ENCODE peak calls at places on chromosomes 3 and 15, in six cellular contexts. L, K, O, G, U and Y are unnamed samples.

GRCh38 chr3:42831321-42831713 is 22.1 kb downstream of the ACKR2 start:
- DNase-seq in G (peak; percentile 24), O (peak; percentile 66), K (peak; percentile 56), U (peak; percentile 43), L (peak; percentile 20), Y (peak; percentile 75)

GRCh38 chr3:55484191-55484644 is 2.9 kb downstream of the WNT5A start:
- DNase-seq in G (no peak), K (no peak), L (no peak), U (no peak), O (no peak), Y (no peak)

GRCh38 chr3:8536106-8537052 is 34.8 kb downstream of the LMCD1 start:
- DNase-seq in G (no peak), O (no peak), U (peak; percentile 94), K (no peak), L (peak; percentile 55), Y (no peak)

GRCh38 chr3:28853830-28854229 is 427.0 kb upstream of the RBMS3 start:
- DNase-seq in K (no peak), G (no peak), U (peak; percentile 14), L (no peak), O (no peak), Y (no peak)

GRCh38 chr15:68315495-68316007 is 38.0 kb downstream of the FEM1B start:
- DNase-seq in L (no peak), G (no peak), K (peak; percentile 8), O (peak; percentile 16), U (no peak), Y (no peak)

GRCh38 chr15:89778861-89779260 is 2.7 kb downstream of the MESP2 start:
- DNase-seq in K (no peak), U (no peak), G (no peak), O (no peak), L (no peak), Y (no peak)

GRCh38 chr3:145798691-145799550 is 362.1 kb downstream of the PLOD2 start:
- DNase-seq in U (peak; percentile 2), K (no peak), G (no peak), O (no peak), L (no peak), Y (no peak)

GRCh38 chr3:53680026-53680425 is 166.2 kb downstream of the CHDH start:
- DNase-seq in U (no peak), G (no peak), O (no peak), K (no peak), L (no peak), Y (no peak)

GRCh38 chr3:46733026-46733800 is 15.5 kb upstream of the PRSS50 start:
- DNase-seq in L (peak; percentile 6), O (no peak), K (no peak), G (no peak), U (peak; percentile 27), Y (no peak)

GRCh38 chr3:165619077-165619476 is 218.1 kb downstream of the BCHE start:
- DNase-seq in L (no peak), U (no peak), K (no peak), G (no peak), O (no peak), Y (no peak)

GRCh38 chr3:165624761-165625160 is 212.5 kb downstream of the BCHE start:
- DNase-seq in K (no peak), L (no peak), O (no peak), U (peak; percentile 10), G (no peak), Y (no peak)

GRCh38 chr3:165617134-165617533 is 220.1 kb downstream of the BCHE start:
- DNase-seq in U (no peak), L (no peak), O (no peak), K (no peak), G (no peak), Y (no peak)

DNA sequence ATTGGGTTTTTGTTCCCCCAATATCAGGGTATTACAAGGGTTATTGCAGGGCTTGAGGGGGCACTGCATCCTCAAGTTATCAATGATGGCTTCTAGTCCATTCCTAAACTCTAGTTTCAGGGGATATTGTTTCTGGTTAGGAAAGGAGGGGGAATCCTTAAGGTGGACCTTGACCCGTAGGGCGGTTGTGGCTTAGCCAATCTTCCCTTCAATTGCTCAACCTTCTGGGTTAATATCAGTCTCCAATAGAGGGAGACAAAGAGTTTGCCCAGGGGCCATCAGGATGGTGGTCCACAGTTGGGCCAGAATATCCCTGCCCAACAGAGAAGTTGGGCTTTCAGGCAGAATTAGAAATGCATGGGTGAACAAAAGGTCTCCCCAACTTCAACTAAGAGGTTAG is 214.9 kb downstream of the BCHE start:
- DNase-seq in U (no peak), L (no peak), K (no peak), O (no peak), G (no peak), Y (no peak)
- TF ChIP-seq CTCF in U (no peak), L (no peak), K (no peak), O (no peak), G (no peak), Y (no peak)

DNA sequence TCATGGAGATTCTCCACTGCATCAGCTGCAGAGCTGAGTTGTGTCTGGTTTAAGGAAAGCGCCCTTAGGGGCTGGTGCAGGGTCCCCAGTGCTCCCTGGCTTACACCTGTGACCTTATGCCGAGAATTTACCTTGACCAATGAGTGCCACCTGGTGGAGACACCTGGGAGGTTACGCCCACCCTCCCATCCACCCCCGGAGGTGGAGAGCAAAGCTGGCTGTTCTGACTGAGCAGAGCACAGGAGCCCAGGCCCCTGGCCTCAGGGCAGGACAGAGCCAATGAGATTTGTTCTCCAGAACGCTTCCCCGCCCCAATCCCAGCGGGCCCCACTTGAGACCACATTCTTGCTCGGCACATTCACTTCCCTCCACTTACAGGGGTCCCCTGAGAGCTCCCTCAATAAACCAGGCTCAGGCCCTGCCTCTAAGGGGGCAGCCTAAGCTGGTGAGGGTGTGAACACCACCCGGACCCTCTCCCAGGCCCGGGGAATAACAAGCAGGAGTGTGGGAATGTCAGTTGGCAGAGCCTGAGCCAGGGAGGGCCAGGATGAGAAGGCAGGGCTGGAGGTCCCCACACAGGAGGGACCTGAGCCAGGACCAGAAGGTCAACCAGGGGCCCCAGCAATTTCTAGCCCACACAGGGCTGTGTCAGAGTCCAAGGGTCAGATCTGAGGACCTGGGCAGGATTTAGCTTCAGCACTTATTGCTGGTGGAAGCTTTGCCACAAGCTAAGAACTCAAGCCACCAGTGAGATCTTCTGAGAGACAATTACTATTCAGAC is 117.1 kb downstream of the TPRA1 start:
- DNase-seq in O (no peak), K (no peak), U (no peak), G (no peak), L (no peak), Y (no peak)
- TF ChIP-seq CTCF in O (no peak), K (no peak), U (no peak), G (peak; percentile 15), L (no peak), Y (peak; percentile 58)

DNA sequence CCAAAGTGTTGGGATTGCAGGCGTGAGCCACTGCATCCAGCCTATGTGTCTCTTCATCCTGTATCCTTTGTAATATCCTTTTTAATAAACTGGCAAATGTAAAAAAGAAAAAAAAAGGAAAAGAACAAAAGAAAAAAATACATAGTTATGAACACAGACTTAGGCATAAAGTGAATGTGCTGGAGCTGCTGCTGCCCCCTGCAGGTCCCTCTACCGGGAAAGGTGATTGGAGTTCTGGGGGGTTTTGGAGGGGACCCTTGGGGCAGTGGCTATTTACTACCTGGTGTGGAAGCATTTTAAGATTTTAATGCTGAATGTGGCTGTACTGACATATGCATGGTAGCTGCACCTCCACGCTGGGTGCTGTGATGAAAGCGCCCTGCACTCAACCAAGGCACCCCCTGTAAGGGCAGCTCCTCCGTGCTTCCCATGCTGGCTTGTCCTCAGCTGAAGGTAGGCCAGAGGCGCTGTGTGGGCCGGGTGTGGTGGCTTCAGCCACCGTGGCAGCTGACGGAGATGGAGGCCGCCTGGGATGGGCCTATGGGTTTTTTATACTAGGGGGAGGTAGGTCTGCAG is 49.9 kb downstream of the RPLP1 start:
- DNase-seq in G (no peak), O (no peak), K (no peak), L (no peak), U (no peak), Y (no peak)
- TF ChIP-seq CTCF in G (peak; percentile 33), O (no peak), K (no peak), L (peak; percentile 19), U (peak; percentile 17), Y (peak; percentile 25)

GRCh38 chr3:148408667-148409066 is 289.0 kb upstream of the AGTR1 start:
- DNase-seq in L (no peak), G (no peak), O (no peak), U (no peak), K (no peak), Y (no peak)
- TF ChIP-seq CTCF in L (no peak), G (no peak), O (no peak), U (no peak), K (no peak), Y (no peak)

GRCh38 chr3:141575879-141576743 is 89.3 kb downstream of the RASA2 start:
- DNase-seq in G (no peak), L (no peak), O (no peak), U (peak; percentile 25), K (no peak), Y (no peak)
- TF ChIP-seq CTCF in G (peak; percentile 22), L (peak; percentile 47), O (no peak), U (peak; percentile 69), K (no peak), Y (peak; percentile 69)

GRCh38 chr3:135078283-135078682 is 283.2 kb downstream of the EPHB1 start:
- DNase-seq in U (no peak), O (no peak), G (no peak), K (no peak), L (no peak), Y (no peak)
- TF ChIP-seq CTCF in U (no peak), O (no peak), G (no peak), K (no peak), L (no peak), Y (no peak)

DNA sequence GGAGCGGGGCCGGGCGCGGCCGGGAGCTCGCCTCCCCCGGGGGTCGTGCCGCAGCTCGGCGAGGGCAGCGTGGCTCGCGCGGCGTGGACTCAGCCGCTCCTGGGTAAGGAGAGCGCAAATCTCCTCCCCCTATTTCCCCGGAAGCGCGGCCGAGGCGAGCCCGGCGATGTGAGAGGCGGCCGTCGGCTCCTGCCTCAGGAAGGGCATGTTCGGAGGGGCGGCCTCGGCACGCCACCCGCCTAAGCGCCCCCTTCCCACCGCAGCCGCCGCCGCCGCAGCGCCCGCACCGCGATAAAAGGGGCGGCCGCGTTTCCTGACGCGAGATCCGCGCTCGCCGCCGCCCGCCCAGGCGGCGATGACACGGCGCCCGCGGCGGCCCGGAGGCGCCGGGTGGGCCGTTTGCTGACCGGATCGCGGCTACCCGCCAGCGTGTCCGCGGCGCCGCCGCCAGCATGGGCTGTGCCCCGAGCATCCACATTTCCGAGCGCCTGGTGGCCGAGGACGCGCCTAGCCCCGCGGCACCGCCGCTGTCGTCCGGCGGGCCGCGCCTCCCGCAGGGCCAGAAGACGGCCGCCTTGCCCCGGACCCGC is at the start of gene PDE8A:
- DNase-seq in L (peak; percentile 33), U (peak; percentile 54), K (peak; percentile 58), O (no peak), G (no peak), Y (peak; percentile 23)
- TF ChIP-seq CTCF in L (no peak), U (no peak), K (no peak), O (no peak), G (no peak), Y (peak; percentile 39)

GRCh38 chr3:51391075-51391565 is at the start of gene RBM15B:
- DNase-seq in O (peak; percentile 76), G (peak; percentile 81), U (peak; percentile 96), L (peak; percentile 97), K (peak; percentile 97), Y (peak; percentile 93)
- TF ChIP-seq CTCF in O (peak; percentile 63), G (peak; percentile 79), U (no peak), L (peak; percentile 81), K (no peak), Y (peak; percentile 86)